ENCODE peak calls at places on chromosomes 11 and 22, in ten cellular contexts. Z is HCT116, S is spleen, F is stomach, W is GM23338, C is transverse colon, H is K562, V is sigmoid colon, K is breast epithelium, E is HepG2. Y is an unnamed sample.

GRCh38 chr11:127017482-127017881 is 16.9 kb upstream of the KIRREL3 start:
- DNase-seq in Z (no peak), S (no peak), F (no peak), W (peak; percentile 63), C (no peak), H (peak; percentile 27), V (no peak), K (no peak), E (no peak), Y (no peak)

GRCh38 chr11:111745719-111746504 is 20.3 kb downstream of the PPP2R1B start:
- DNase-seq in Z (no peak), S (no peak), F (no peak), W (no peak), C (no peak), H (no peak), V (no peak), K (no peak), E (no peak), Y (no peak)

GRCh38 chr22:21568207-21569075 is 927 bp downstream of the UBE2L3 start:
- DNase-seq in Z (no peak), S (peak; percentile 81), F (no peak), W (peak; percentile 50), C (peak; percentile 39), H (peak; percentile 87), V (no peak), K (no peak), E (peak; percentile 34), Y (peak; percentile 57)

GRCh38 chr11:62004473-62004872 is 37.0 kb upstream of the FTH1 start:
- DNase-seq in Z (no peak), S (peak; percentile 40), F (no peak), W (no peak), C (peak; percentile 33), H (no peak), V (no peak), K (no peak), E (no peak), Y (peak; percentile 62)

GRCh38 chr11:1165256-1166041 is 7.7 kb downstream of the MUC5AC start:
- DNase-seq in Z (no peak), S (peak; percentile 59), F (peak; percentile 24), W (no peak), C (peak; percentile 3), H (no peak), V (peak; percentile 53), K (no peak), E (no peak), Y (no peak)

GRCh38 chr11:69650081-69650831 is 9.3 kb downstream of the CCND1 start:
- DNase-seq in Z (no peak), S (peak; percentile 59), F (no peak), W (no peak), C (no peak), H (no peak), V (peak; percentile 61), K (peak; percentile 78), E (no peak), Y (no peak)

GRCh38 chr11:65574963-65575567 is 788 bp upstream of the EHBP1L1 start:
- DNase-seq in Z (no peak), S (peak; percentile 87), F (peak; percentile 73), W (peak; percentile 43), C (peak; percentile 75), H (peak; percentile 88), V (peak; percentile 83), K (no peak), E (no peak), Y (peak; percentile 46)

GRCh38 chr11:72821221-72821919 is 7.2 kb downstream of the ATG16L2 start:
- DNase-seq in Z (no peak), S (no peak), F (peak; percentile 37), W (peak; percentile 54), C (peak; percentile 52), H (no peak), V (no peak), K (no peak), E (no peak), Y (no peak)

GRCh38 chr22:42814215-42814614 is 42.9 kb downstream of the ARFGAP3 start:
- DNase-seq in Z (no peak), S (no peak), F (no peak), W (no peak), C (no peak), H (no peak), V (no peak), K (no peak), E (peak; percentile 42), Y (peak; percentile 80)

GRCh38 chr22:20128619-20128901 is 3.0 kb upstream of the ZDHHC8 start:
- DNase-seq in Z (no peak), S (no peak), F (no peak), W (no peak), C (no peak), H (no peak), V (no peak), K (no peak), E (no peak), Y (no peak)
- H3K4me1 ChIP-seq in Z (peaks cover 27% of the 10 kb centered on the region), S (peaks cover 23% of the 10 kb centered on the region), F (peaks cover 15% of the 10 kb centered on the region), W (no peaks in the 10 kb centered on the region), C (peaks cover 15% of the 10 kb centered on the region), H (peaks cover 76% of the 10 kb centered on the region), V (no peaks in the 10 kb centered on the region), K (peaks cover 10% of the 10 kb centered on the region), E (peaks cover 45% of the 10 kb centered on the region), Y (peaks cover 6% of the 10 kb centered on the region)

GRCh38 chr11:14973621-14974020 is 1.5 kb upstream of the CALCA start:
- DNase-seq in Z (no peak), S (peak; percentile 77), F (no peak), W (peak; percentile 60), C (no peak), H (no peak), V (peak; percentile 60), K (no peak), E (no peak), Y (no peak)
- TF ChIP-seq CTCF in Z (no peak), S (no peak), F (no peak), W (no peak), C (no peak), H (no peak), V (no peak), K (no peak), E (no peak), Y (no peak)

GRCh38 chr11:67261635-67261941 is 4.7 kb upstream of the GRK2 start:
- DNase-seq in Z (no peak), S (no peak), F (no peak), W (no peak), C (no peak), H (no peak), V (peak; percentile 67), K (no peak), E (no peak), Y (no peak)

GRCh38 chr11:67264886-67265632 is 1.2 kb upstream of the GRK2 start:
- DNase-seq in Z (no peak), S (no peak), F (no peak), W (no peak), C (no peak), H (no peak), V (peak; percentile 64), K (no peak), E (no peak), Y (no peak)

GRCh38 chr11:67261942-67262681 is 4.2 kb upstream of the GRK2 start:
- DNase-seq in Z (no peak), S (no peak), F (no peak), W (peak; percentile 60), C (peak; percentile 11), H (no peak), V (peak; percentile 64), K (no peak), E (no peak), Y (no peak)

GRCh38 chr11:67264260-67264659 is 2.0 kb upstream of the GRK2 start:
- DNase-seq in Z (no peak), S (no peak), F (no peak), W (no peak), C (no peak), H (no peak), V (peak; percentile 30), K (no peak), E (no peak), Y (no peak)

GRCh38 chr11:67262731-67263675 is 3.3 kb upstream of the GRK2 start:
- DNase-seq in Z (peak; percentile 39), S (peak; percentile 93), F (peak; percentile 86), W (peak; percentile 91), C (peak; percentile 90), H (peak; percentile 89), V (peak; percentile 90), K (peak; percentile 73), E (peak; percentile 68), Y (peak; percentile 67)
- TF ChIP-seq POLR2AphosphoS5 in Z (peak; percentile 39), S (peak; percentile 12), F (peak; percentile 83), W (no peak), C (peak; percentile 47), H (no peak), V (peak; percentile 31), K (peak; percentile 60), E (no peak), Y (peak; percentile 37)

GRCh38 chr22:31678748-31679147 is 16.7 kb upstream of the PISD start:
- DNase-seq in Z (no peak), S (no peak), F (no peak), W (no peak), C (no peak), H (no peak), V (no peak), K (no peak), E (no peak), Y (no peak)

GRCh38 chr22:31681625-31682345 is 19.8 kb upstream of the PISD start:
- DNase-seq in Z (no peak), S (no peak), F (no peak), W (no peak), C (no peak), H (no peak), V (peak; percentile 50), K (no peak), E (no peak), Y (no peak)

GRCh38 chr22:31682751-31683150 is 20.7 kb upstream of the PISD start:
- DNase-seq in Z (no peak), S (no peak), F (no peak), W (no peak), C (no peak), H (no peak), V (peak; percentile 60), K (no peak), E (no peak), Y (no peak)

GRCh38 chr22:31683181-31684105 is 21.4 kb upstream of the PISD start:
- DNase-seq in Z (no peak), S (no peak), F (no peak), W (no peak), C (no peak), H (no peak), V (peak; percentile 58), K (no peak), E (no peak), Y (no peak)

DNA sequence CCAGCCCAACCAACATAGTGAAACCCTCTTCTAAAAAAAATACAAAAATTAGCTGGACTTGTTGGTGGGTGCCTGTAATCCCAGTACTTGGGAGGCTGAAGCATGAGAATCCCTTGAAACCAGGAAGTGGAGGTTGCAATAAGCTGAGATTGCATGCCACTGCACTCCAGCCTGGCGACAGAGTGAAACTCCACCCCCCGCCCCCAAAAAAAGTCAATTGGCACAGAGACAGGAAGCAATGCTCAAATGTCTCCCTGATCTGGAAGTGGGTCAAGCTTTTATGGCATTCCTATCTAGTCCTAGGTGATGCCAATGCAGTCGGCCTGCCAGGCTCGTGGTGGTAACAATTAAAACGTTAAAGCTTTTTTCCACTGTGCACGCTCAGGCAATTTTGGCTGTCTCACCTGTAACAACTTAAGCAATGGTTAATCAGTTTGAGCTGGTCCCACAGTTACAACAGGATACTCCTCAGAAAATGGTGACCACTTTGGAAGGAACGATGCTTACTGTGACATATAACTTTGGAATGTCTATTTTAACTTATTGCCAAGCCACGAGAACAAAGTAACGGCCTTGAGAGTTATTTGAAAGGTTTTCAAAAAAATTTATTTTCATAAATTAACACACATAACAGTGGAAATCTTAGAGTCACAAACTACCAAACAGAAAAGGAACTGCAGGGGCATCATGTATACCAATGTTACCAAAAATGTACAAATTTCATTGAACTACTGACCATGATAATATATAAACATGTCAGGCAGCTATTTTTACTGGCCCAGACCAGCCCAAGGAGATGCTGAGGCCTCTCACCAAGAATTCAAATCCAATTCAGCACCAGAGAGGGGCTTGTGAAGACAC is 19.0 kb upstream of the PISD start:
- DNase-seq in Z (no peak), S (no peak), F (no peak), W (no peak), C (peak; percentile 38), H (no peak), V (peak; percentile 55), K (no peak), E (no peak), Y (no peak)
- H3K4me1 ChIP-seq in Z (peaks cover 29% of the 10 kb centered on the region), S (peaks cover 4% of the 10 kb centered on the region), F (no peaks in the 10 kb centered on the region), W (no peaks in the 10 kb centered on the region), C (peaks cover 12% of the 10 kb centered on the region), H (peaks cover 3% of the 10 kb centered on the region), V (no peaks in the 10 kb centered on the region), K (no peaks in the 10 kb centered on the region), E (peaks cover 7% of the 10 kb centered on the region), Y (peaks cover 4% of the 10 kb centered on the region)